ENCODE peak calls at places on chromosome 10, in four cellular contexts. One of them, this sample, is unnamed.

GRCh38 chr10:21670391-21670790 is 136.4 kb downstream of the MLLT10 start:
- DNase-seq in HepG2: no peak
- DNase-seq in K562: peak
- DNase-seq in Panc1: no peak
- DNase-seq in this sample: no peak

GRCh38 chr10:73591935-73592699 is 975 bp upstream of the USP54 start:
- DNase-seq in Panc1: peak
- DNase-seq in K562: peak
- DNase-seq in HepG2: peak
- DNase-seq in this sample: peak

GRCh38 chr10:103448751-103449150 is 3.4 kb downstream of the CALHM2 start:
- DNase-seq in K562: no peak
- DNase-seq in HepG2: no peak
- DNase-seq in Panc1: no peak
- DNase-seq in this sample: no peak

GRCh38 chr10:91479583-91479982 is 69.4 kb downstream of the HECTD2 start:
- DNase-seq in K562: no peak
- DNase-seq in Panc1: no peak
- DNase-seq in HepG2: no peak
- DNase-seq in this sample: no peak

GRCh38 chr10:124372906-124373305 is 45.8 kb downstream of the OAT start:
- DNase-seq in K562: no peak
- DNase-seq in HepG2: no peak
- DNase-seq in Panc1: no peak
- DNase-seq in this sample: no peak

GRCh38 chr10:11849908-11850307 is 26.8 kb downstream of the PROSER2 start:
- DNase-seq in HepG2: no peak
- DNase-seq in K562: no peak
- DNase-seq in Panc1: no peak
- DNase-seq in this sample: no peak

GRCh38 chr10:24862586-24862985 is 89.8 kb downstream of the PRTFDC1 start:
- DNase-seq in K562: no peak
- DNase-seq in HepG2: no peak
- DNase-seq in Panc1: no peak
- DNase-seq in this sample: no peak

GRCh38 chr10:6543431-6544005 is 36.6 kb downstream of the PRKCQ start:
- DNase-seq in HepG2: no peak
- DNase-seq in K562: no peak
- DNase-seq in Panc1: no peak
- DNase-seq in this sample: no peak

GRCh38 chr10:124994573-124995473 is 52.9 kb downstream of the ZRANB1 start:
- DNase-seq in K562: no peak
- DNase-seq in Panc1: no peak
- DNase-seq in HepG2: no peak
- DNase-seq in this sample: no peak

GRCh38 chr10:29873941-29874340 is 185.4 kb downstream of the JCAD start:
- DNase-seq in K562: no peak
- DNase-seq in HepG2: no peak
- DNase-seq in Panc1: no peak
- DNase-seq in this sample: no peak

GRCh38 chr10:59284111-59284975 is 78.0 kb downstream of the FAM13C start:
- DNase-seq in Panc1: no peak
- DNase-seq in K562: no peak
- DNase-seq in HepG2: no peak
- DNase-seq in this sample: no peak

DNA sequence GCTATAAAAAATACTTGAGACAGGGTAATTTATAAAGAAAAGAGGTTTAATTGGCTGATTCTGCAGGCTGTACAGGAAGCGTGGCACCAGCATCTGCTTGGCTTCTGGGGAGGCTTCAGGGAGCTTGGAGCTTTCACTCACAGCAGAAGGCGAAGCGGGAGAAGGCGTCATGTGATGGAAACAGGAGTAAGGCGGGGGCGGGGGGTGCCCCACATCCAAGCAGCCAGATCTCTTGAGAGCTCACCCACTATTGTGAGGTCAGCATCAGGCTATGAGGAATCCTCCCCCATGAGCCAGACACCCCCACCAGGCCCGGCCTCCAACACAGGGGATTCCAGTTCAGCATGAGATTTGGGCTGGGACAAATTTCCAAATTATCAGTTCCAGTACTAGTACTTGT is 46.2 kb downstream of the WDR37 start:
- DNase-seq in K562: no peak
- DNase-seq in HepG2: no peak
- DNase-seq in Panc1: no peak
- DNase-seq in this sample: no peak
- TF ChIP-seq TCF7L2 in K562: no peak
- TF ChIP-seq TCF7L2 in HepG2: no peak
- TF ChIP-seq TCF7L2 in Panc1: no peak
- TF ChIP-seq TCF7L2 in this sample: no peak

GRCh38 chr10:100817268-100817839 is 72.0 kb downstream of the PAX2 start:
- DNase-seq in Panc1: no peak
- DNase-seq in HepG2: no peak
- DNase-seq in K562: peak
- DNase-seq in this sample: no peak
- TF ChIP-seq TCF7L2 in Panc1: no peak
- TF ChIP-seq TCF7L2 in HepG2: no peak
- TF ChIP-seq TCF7L2 in K562: no peak
- TF ChIP-seq TCF7L2 in this sample: no peak

DNA sequence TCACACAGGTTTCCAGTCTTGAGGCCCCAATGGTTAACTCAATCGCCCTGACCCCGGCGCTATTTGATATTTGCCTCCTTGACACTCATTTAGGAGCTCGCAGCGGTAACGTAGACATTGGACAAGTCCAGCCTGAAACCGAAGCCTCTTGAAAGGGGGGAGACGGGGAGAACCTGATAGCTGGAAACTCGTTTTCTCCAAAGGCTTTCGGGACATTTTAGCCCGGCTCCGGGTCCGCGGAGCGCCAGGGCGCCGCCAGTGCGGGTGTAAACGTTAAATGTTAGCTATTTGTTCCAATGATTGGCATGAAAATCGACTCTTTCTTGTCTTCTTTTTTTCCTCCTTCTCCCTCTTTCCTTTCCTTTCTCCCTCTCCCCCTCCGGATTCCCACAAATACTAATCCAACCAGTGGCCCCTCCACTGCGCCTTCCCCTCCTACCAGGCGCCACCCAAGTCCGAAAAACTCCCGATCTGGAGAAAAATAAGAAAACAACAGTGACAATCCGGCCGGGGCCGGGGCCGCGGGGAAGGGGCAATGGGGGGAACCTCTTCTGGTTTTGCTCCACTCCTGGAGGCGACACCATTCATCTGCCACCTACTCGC is 17.2 kb upstream of the GATA3 start:
- DNase-seq in K562: no peak
- DNase-seq in HepG2: no peak
- DNase-seq in Panc1: no peak
- DNase-seq in this sample: no peak
- TF ChIP-seq TCF7L2 in K562: no peak
- TF ChIP-seq TCF7L2 in HepG2: no peak
- TF ChIP-seq TCF7L2 in Panc1: no peak
- TF ChIP-seq TCF7L2 in this sample: no peak

GRCh38 chr10:44716470-44716869 is 194.7 kb upstream of the TMEM72 start:
- DNase-seq in Panc1: no peak
- DNase-seq in HepG2: no peak
- DNase-seq in K562: no peak
- DNase-seq in this sample: no peak

GRCh38 chr10:44714451-44714850 is 196.7 kb upstream of the TMEM72 start:
- DNase-seq in K562: no peak
- DNase-seq in HepG2: no peak
- DNase-seq in Panc1: no peak
- DNase-seq in this sample: no peak

GRCh38 chr10:44713307-44713706 is 197.8 kb upstream of the TMEM72 start:
- DNase-seq in K562: no peak
- DNase-seq in Panc1: no peak
- DNase-seq in HepG2: no peak
- DNase-seq in this sample: no peak

GRCh38 chr10:44715081-44715480 is 196.1 kb upstream of the TMEM72 start:
- DNase-seq in K562: no peak
- DNase-seq in Panc1: no peak
- DNase-seq in HepG2: no peak
- DNase-seq in this sample: no peak
- TF ChIP-seq TCF7L2 in K562: no peak
- TF ChIP-seq TCF7L2 in Panc1: no peak
- TF ChIP-seq TCF7L2 in HepG2: no peak
- TF ChIP-seq TCF7L2 in this sample: no peak

GRCh38 chr10:111475720-111476119 is 398.9 kb downstream of the ADRA2A start:
- DNase-seq in Panc1: no peak
- DNase-seq in K562: no peak
- DNase-seq in HepG2: peak
- DNase-seq in this sample: no peak
- TF ChIP-seq TCF7L2 in Panc1: no peak
- TF ChIP-seq TCF7L2 in K562: no peak
- TF ChIP-seq TCF7L2 in HepG2: peak
- TF ChIP-seq TCF7L2 in this sample: no peak

This sample was measured in HCT116.